ENCODE peak calls at places on chromosome 12, in seven cellular contexts. S is lung, K is vagina, D is suprapubic skin, Y is upper lobe of right lung, Z is heart right ventricle, P is PC-9. O is an unnamed sample. For H3K27me3, the result is how much of the 10 kb centered on the place peaks cover.

GRCh38 chr12:89064151-89064550 is 288.1 kb downstream of the DUSP6 start:
- DNase-seq in S (no peak), K (no peak), D (no peak), Y (no peak), Z (no peak), P (no peak), O (no peak)

GRCh38 chr12:79665488-79665887 is 25.3 kb downstream of the PAWR start:
- DNase-seq in S (no peak), K (no peak), D (no peak), Y (no peak), Z (no peak), P (no peak), O (no peak)

GRCh38 chr12:14886271-14886670 is 617 bp upstream of the MGP start:
- DNase-seq in S (no peak), K (no peak), D (no peak), Y (no peak), Z (no peak), P (peak), O (no peak)

GRCh38 chr12:121626853-121627623 is 708 bp downstream of the ORAI1 start:
- DNase-seq in S (peak), K (no peak), D (peak), Y (peak), Z (peak), P (peak), O (peak)

GRCh38 chr12:122013792-122014590 is 7.7 kb upstream of the BCL7A start:
- DNase-seq in S (no peak), K (no peak), D (no peak), Y (no peak), Z (no peak), P (no peak), O (no peak)

GRCh38 chr12:125210104-125210755 is 145.0 kb downstream of the AACS start:
- DNase-seq in S (no peak), K (no peak), D (no peak), Y (no peak), Z (no peak), P (no peak), O (no peak)

GRCh38 chr12:123900898-123901376 is 71.7 kb downstream of the CCDC92 start:
- DNase-seq in S (no peak), K (no peak), D (no peak), Y (no peak), Z (no peak), P (no peak), O (no peak)

GRCh38 chr12:43806737-43807072 is 588 bp upstream of the TWF1 start:
- DNase-seq in S (no peak), K (no peak), D (no peak), Y (no peak), Z (no peak), P (no peak), O (no peak)

GRCh38 chr12:108302034-108302433 is 37.1 kb downstream of the CMKLR1 start:
- DNase-seq in S (no peak), K (no peak), D (no peak), Y (peak), Z (no peak), P (no peak), O (no peak)

GRCh38 chr12:44154128-44154527 is 318.2 kb downstream of the TMEM117 start:
- DNase-seq in S (no peak), K (no peak), D (no peak), Y (no peak), Z (no peak), P (no peak), O (no peak)

GRCh38 chr12:1918875-1919236 is 404 bp upstream of the CACNA2D4 start:
- DNase-seq in S (peak), K (no peak), D (no peak), Y (no peak), Z (no peak), P (no peak), O (no peak)

GRCh38 chr12:4280351-4281163 is 7.0 kb downstream of the CCND2 start:
- DNase-seq in S (no peak), K (no peak), D (no peak), Y (peak), Z (peak), P (no peak), O (peak)

GRCh38 chr12:49543914-49544815 is 5.3 kb downstream of the KCNH3 start:
- DNase-seq in S (no peak), K (no peak), D (no peak), Y (peak), Z (no peak), P (no peak), O (no peak)

GRCh38 chr12:49543221-49543913 is 4.5 kb downstream of the KCNH3 start:
- DNase-seq in S (no peak), K (no peak), D (no peak), Y (peak), Z (no peak), P (no peak), O (no peak)

GRCh38 chr12:49541140-49541861 is 2.5 kb downstream of the KCNH3 start:
- DNase-seq in S (no peak), K (no peak), D (no peak), Y (peak), Z (no peak), P (no peak), O (no peak)

GRCh38 chr12:49541911-49542505 is 3.2 kb downstream of the KCNH3 start:
- DNase-seq in S (no peak), K (no peak), D (no peak), Y (peak), Z (no peak), P (no peak), O (no peak)

DNA sequence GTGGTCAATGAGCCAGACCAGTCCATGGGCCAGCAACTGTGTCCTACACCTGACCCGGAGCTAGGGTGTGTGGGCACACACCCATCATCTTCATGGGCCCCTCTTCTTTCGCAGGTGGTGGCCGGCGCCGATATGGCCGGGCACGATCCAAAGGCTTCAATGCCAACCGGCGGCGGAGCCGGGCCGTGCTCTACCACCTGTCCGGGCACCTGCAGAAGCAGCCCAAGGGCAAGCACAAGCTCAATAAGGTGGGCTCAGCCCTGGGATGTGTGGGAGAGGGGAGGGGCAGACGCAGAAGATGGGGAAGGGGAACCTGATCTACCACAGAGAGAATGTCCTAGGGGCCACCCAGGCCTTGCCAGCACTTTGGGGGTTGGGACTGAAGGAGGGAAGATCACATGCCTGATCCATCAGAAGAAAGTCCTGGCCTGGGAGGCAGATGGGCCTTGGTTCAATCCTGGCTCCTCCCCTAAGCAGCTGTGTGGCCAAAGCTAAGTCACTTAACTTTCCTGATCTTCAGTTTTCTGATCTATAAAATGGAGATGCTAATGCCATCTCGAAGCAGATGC is 3.8 kb downstream of the KCNH3 start:
- DNase-seq in S (no peak), K (no peak), D (no peak), Y (peak), Z (no peak), P (no peak), O (no peak)
- H3K27me3 ChIP-seq in S (under half), K (under half), D (under half), Y (under half), Z (under half), P (under half), O (under half)

GRCh38 chr12:66549050-66549389 is 129.9 kb downstream of the GRIP1 start:
- DNase-seq in S (no peak), K (no peak), D (no peak), Y (no peak), Z (no peak), P (no peak), O (no peak)
- TF ChIP-seq CTCF in S (no peak), K (no peak), D (no peak), Y (no peak), Z (no peak), P (no peak), O (no peak)

DNA sequence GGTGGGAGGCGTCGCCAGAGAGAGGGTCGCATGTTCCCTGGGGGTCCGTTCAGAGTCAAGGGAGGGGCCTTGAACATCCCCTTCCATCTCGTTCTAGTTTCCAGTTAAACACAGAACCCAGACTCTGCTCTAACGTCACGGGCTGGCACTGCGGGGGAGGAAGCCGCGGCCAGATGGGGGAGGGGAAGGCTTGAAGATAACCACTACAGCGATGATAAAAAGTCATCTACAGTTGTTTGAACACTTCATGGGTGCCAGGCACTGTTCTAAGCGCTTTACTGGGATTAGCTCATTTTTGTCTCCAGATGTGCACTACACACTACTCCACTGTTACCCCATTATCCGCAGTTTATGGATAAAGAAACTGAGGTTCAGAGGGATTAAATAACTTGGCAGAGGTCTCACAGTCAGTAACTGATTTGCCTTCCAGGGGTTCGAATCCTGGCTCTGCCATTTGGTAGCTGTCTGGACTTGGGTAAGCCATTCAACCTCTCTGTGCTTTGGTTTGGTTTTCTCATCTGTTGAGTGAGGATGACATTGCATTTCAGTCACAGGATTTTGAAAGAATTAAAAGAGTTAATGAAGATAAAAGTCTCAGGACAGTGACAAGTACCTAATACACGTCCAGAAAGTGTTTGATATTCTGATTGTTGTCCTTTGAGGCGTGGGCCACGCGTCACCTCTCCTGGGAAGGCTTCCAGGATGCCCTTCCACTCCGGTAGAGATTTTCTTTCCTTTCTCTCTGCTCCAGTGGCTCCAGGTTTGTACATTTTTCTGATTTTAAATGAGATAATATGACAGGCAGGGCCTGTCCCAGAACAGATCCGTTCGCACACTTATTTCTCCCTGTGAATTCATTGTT is 798 bp upstream of the RASAL1 start:
- DNase-seq in S (no peak), K (no peak), D (no peak), Y (no peak), Z (no peak), P (peak), O (peak)
- H3K4me3 ChIP-seq in S (no peak), K (no peak), D (peak), Y (no peak), Z (no peak), P (peak), O (no peak)

GRCh38 chr12:111040690-111041089 is 120.3 kb upstream of the MYL2 start:
- DNase-seq in S (no peak), K (no peak), D (no peak), Y (peak), Z (no peak), P (no peak), O (no peak)

GRCh38 chr12:111038075-111038474 is 117.7 kb upstream of the MYL2 start:
- DNase-seq in S (no peak), K (no peak), D (no peak), Y (no peak), Z (no peak), P (no peak), O (no peak)

GRCh38 chr12:111037047-111037446 is 116.7 kb upstream of the MYL2 start:
- DNase-seq in S (no peak), K (no peak), D (no peak), Y (no peak), Z (no peak), P (no peak), O (peak)

GRCh38 chr12:111041091-111041490 is 120.7 kb upstream of the MYL2 start:
- DNase-seq in S (no peak), K (no peak), D (no peak), Y (no peak), Z (no peak), P (no peak), O (no peak)

GRCh38 chr12:111038941-111039340 is 118.6 kb upstream of the MYL2 start:
- DNase-seq in S (no peak), K (no peak), D (no peak), Y (no peak), Z (no peak), P (no peak), O (no peak)
- H3K27me3 ChIP-seq in S (under half), K (under half), D (half or more), Y (half or more), Z (under half), P (half or more), O (under half)

GRCh38 chr12:92244036-92244435 is 98.4 kb upstream of the BTG1 start:
- DNase-seq in S (no peak), K (no peak), D (no peak), Y (no peak), Z (no peak), P (no peak), O (no peak)
- TF ChIP-seq CTCF in S (peak), K (no peak), D (no peak), Y (peak), Z (peak), P (no peak), O (no peak)

DNA sequence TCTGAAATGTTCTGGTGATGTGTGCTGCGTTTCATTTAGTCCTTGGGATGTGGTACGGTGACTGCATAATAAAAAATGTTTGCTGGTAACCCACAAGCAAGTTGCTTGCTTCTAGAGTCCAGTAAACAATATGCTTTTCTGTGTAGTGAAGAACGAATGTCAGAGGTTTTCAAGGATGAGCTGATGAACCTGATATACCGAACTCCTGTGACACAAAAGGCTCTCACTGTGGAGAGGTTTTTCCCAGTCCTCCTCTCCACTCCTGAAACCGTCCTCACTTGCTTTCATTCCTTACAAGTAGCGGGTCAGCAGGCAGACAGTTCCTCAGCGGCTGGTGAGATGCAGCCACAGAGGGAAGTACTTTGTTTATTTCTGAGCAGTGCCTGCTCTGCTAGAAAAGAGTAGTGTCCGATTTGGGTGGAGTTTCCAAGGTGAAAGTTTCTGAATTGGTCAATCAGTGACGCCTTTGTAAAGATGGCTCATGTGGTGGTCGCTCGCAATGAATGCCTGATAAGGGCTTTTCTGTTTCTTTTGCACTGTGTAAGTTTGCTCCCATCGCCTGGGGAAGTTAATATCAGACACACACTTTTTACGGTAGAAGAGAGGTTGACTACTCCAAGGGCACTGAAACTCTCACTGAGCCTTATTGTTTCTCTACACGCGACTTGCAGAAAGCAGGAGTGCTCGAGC is 3.0 kb downstream of the ETV6 start:
- DNase-seq in S (no peak), K (no peak), D (no peak), Y (no peak), Z (no peak), P (no peak), O (peak)
- H3K4me3 ChIP-seq in S (peak), K (peak), D (peak), Y (peak), Z (peak), P (peak), O (peak)

GRCh38 chr12:109615556-109616229 is 42.1 kb downstream of the MVK start:
- DNase-seq in S (no peak), K (no peak), D (no peak), Y (no peak), Z (no peak), P (no peak), O (no peak)

GRCh38 chr12:109613611-109614455 is 40.2 kb downstream of the MVK start:
- DNase-seq in S (no peak), K (no peak), D (no peak), Y (no peak), Z (no peak), P (no peak), O (no peak)

GRCh38 chr12:109619002-109619604 is 45.5 kb downstream of the MVK start:
- DNase-seq in S (no peak), K (no peak), D (no peak), Y (no peak), Z (no peak), P (no peak), O (no peak)

GRCh38 chr12:109618091-109618490 is 44.5 kb downstream of the MVK start:
- DNase-seq in S (no peak), K (no peak), D (no peak), Y (no peak), Z (no peak), P (no peak), O (no peak)

GRCh38 chr12:109617496-109617895 is 43.9 kb downstream of the MVK start:
- DNase-seq in S (no peak), K (no peak), D (no peak), Y (no peak), Z (no peak), P (no peak), O (no peak)
- H3K27me3 ChIP-seq in S (under half), K (under half), D (under half), Y (under half), Z (under half), P (half or more), O (under half)

GRCh38 chr12:114903394-114903748 is 219.4 kb upstream of the TBX3 start:
- DNase-seq in S (no peak), K (no peak), D (no peak), Y (no peak), Z (no peak), P (no peak), O (no peak)

GRCh38 chr12:114902665-114903393 is 218.9 kb upstream of the TBX3 start:
- DNase-seq in S (no peak), K (no peak), D (no peak), Y (no peak), Z (no peak), P (no peak), O (no peak)

GRCh38 chr12:114901316-114901715 is 217.3 kb upstream of the TBX3 start:
- DNase-seq in S (no peak), K (no peak), D (no peak), Y (no peak), Z (no peak), P (no peak), O (no peak)

DNA sequence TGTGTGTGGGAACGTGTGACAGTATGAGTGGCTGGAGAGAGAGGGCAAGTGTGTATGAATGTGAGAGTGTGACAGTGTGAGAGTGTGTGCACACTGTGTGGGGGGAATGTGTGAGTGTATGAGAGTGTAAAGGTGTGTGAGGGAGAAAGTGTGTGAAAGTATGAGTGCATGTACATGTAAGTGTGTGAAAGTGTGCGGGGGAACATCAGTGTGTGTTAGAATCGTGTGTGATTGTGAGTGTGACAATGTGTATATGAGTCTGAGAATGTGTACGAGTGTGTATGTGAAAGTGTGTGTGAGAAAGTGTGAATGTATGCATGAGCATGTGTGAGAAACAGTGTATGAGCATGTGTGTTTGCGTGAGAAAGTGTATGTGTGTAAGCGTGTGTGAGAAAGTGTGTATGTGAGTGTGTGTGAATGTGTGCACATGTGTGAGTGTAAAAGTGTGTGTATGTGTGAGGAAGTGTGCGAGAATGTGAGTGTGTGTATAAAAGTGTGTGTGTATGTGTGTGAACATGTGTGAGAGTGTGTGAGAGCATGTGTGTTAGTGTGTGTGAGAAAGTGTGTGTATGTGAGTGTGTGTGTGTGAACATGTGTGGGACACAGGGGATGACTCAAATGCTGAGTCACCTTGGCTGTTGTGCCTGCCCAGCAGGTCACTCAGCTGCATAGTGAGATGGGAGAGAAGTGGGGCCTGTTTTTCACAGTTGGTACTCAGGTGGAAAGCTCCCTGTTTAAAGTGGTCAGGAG is 220.5 kb upstream of the TBX3 start:
- DNase-seq in S (no peak), K (no peak), D (no peak), Y (no peak), Z (no peak), P (no peak), O (peak)
- TF ChIP-seq CTCF in S (no peak), K (no peak), D (no peak), Y (no peak), Z (no peak), P (no peak), O (no peak)

GRCh38 chr12:85448548-85449139 is 168.6 kb downstream of the ALX1 start:
- DNase-seq in S (no peak), K (no peak), D (no peak), Y (no peak), Z (no peak), P (no peak), O (no peak)
- H3K4me3 ChIP-seq in S (no peak), K (no peak), D (no peak), Y (no peak), Z (no peak), P (no peak), O (no peak)